ENCODE peak calls at places on chromosomes 12 and 14, in seven cellular contexts. T is tibial nerve, N is K562, D is IMR-90, G is esophagus muscularis mucosa, S is testis, W is heart left ventricle. B is an unnamed sample.

GRCh38 chr14:98184467-98184866 is 1087.5 kb downstream of the BCL11B start:
- DNase-seq in T (no peak), N (no peak), D (no peak), G (no peak), S (no peak), W (no peak), B (no peak)

GRCh38 chr12:13090054-13090453 is 13.4 kb downstream of the GSG1 start:
- DNase-seq in T (no peak), N (no peak), D (no peak), G (no peak), S (no peak), W (no peak), B (no peak)

GRCh38 chr12:54173066-54173726 is 15.6 kb downstream of the SMUG1 start:
- DNase-seq in T (peak; percentile 6), N (no peak), D (no peak), G (no peak), S (peak; percentile 48), W (no peak), B (no peak)

GRCh38 chr14:104794641-104795467 is 694 bp downstream of the AKT1 start:
- DNase-seq in T (no peak), N (peak; percentile 52), D (peak; percentile 19), G (no peak), S (peak; percentile 46), W (peak; percentile 46), B (no peak)

GRCh38 chr12:122005252-122005651 is 16.4 kb upstream of the BCL7A start:
- DNase-seq in T (no peak), N (no peak), D (no peak), G (no peak), S (no peak), W (no peak), B (no peak)

GRCh38 chr14:63726499-63726898 is 1.4 kb downstream of the SGPP1 start:
- DNase-seq in T (no peak), N (no peak), D (no peak), G (no peak), S (no peak), W (no peak), B (no peak)

GRCh38 chr14:73472182-73473114 is 14.1 kb upstream of the NUMB start:
- DNase-seq in T (peak; percentile 36), N (peak; percentile 38), D (peak; percentile 82), G (no peak), S (peak; percentile 11), W (no peak), B (no peak)

GRCh38 chr12:74903522-74903921 is 306.1 kb downstream of the KCNC2 start:
- DNase-seq in T (no peak), N (no peak), D (no peak), G (no peak), S (no peak), W (no peak), B (no peak)

GRCh38 chr12:3150820-3151590 is 73.8 kb downstream of the TSPAN9 start:
- DNase-seq in T (no peak), N (no peak), D (peak; percentile 48), G (no peak), S (no peak), W (no peak), B (no peak)

GRCh38 chr14:104219731-104220224 is 81.4 kb downstream of the KIF26A start:
- DNase-seq in T (no peak), N (no peak), D (no peak), G (no peak), S (no peak), W (no peak), B (no peak)

GRCh38 chr14:28770061-28770460 is 3.5 kb downstream of the FOXG1 start:
- DNase-seq in T (no peak), N (no peak), D (no peak), G (no peak), S (no peak), W (no peak), B (no peak)

GRCh38 chr12:76123301-76124212 is 39.1 kb upstream of the NAP1L1 start:
- DNase-seq in T (no peak), N (no peak), D (peak; percentile 64), G (peak; percentile 72), S (no peak), W (no peak), B (no peak)

GRCh38 chr12:93536111-93536765 is 36.2 kb upstream of the SOCS2 start:
- DNase-seq in T (no peak), N (no peak), D (no peak), G (no peak), S (no peak), W (no peak), B (no peak)

GRCh38 chr14:37588667-37588955 is 6.4 kb downstream of the FOXA1 start:
- DNase-seq in T (no peak), N (no peak), D (no peak), G (no peak), S (no peak), W (no peak), B (no peak)

GRCh38 chr12:104604995-104605675 is 148.4 kb downstream of the CHST11 start:
- DNase-seq in T (peak; percentile 30), N (no peak), D (no peak), G (no peak), S (peak; percentile 33), W (no peak), B (no peak)

GRCh38 chr14:25908707-25909106 is 689.1 kb downstream of the NOVA1 start:
- DNase-seq in T (no peak), N (no peak), D (no peak), G (no peak), S (no peak), W (no peak), B (no peak)

GRCh38 chr14:50319293-50319692 is 7.2 kb downstream of the DMAC2L start:
- DNase-seq in T (no peak), N (no peak), D (peak; percentile 46), G (no peak), S (no peak), W (no peak), B (no peak)

GRCh38 chr14:50318031-50318626 is 6.0 kb downstream of the DMAC2L start:
- DNase-seq in T (no peak), N (no peak), D (peak; percentile 66), G (no peak), S (no peak), W (no peak), B (no peak)

GRCh38 chr14:50319721-50320120 is 7.6 kb downstream of the DMAC2L start:
- DNase-seq in T (no peak), N (no peak), D (peak; percentile 33), G (no peak), S (no peak), W (no peak), B (no peak)

GRCh38 chr14:50321009-50321660 is 9.0 kb downstream of the DMAC2L start:
- DNase-seq in T (peak; percentile 78), N (peak; percentile 67), D (peak; percentile 98), G (no peak), S (peak; percentile 84), W (peak; percentile 63), B (no peak)

DNA sequence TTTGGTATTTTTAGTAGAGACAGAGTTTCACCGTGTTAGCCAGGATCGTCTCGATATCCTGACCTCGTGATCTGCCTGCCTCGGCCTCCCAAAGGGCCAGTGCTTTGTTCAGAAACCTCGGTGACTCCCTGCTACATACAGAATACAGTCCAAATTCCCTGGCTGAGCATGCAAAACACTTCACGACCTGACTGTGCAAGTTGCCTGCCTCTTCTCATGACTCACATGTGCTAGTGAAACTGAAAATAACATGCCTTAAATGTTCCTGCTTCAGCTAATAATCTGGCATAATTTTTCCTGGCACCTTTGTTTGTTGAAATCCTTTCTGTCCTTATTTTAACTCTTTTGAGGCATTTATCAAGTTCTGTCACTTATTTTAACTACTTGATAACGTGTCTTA is 8.2 kb downstream of the DMAC2L start:
- DNase-seq in T (no peak), N (no peak), D (peak; percentile 82), G (no peak), S (peak; percentile 37), W (no peak), B (peak; percentile 39)
- H3K4me3 ChIP-seq in T (no peak overlapping the region), N (no peak overlapping the region), D (no peak overlapping the region), G (no peak overlapping the region), S (no peak overlapping the region), W (no peak overlapping the region), B (no peak overlapping the region)

GRCh38 chr14:59009967-59010366 is 178.5 kb upstream of the DAAM1 start:
- DNase-seq in T (no peak), N (no peak), D (no peak), G (no peak), S (no peak), W (no peak), B (no peak)

GRCh38 chr14:59004012-59004411 is 184.5 kb upstream of the DAAM1 start:
- DNase-seq in T (no peak), N (no peak), D (peak; percentile 14), G (no peak), S (no peak), W (no peak), B (no peak)
- TF ChIP-seq CTCF in T (no peak), N (no peak), D (peak; percentile 37), G (no peak), S (no peak), W (no peak), B (no peak)

DNA sequence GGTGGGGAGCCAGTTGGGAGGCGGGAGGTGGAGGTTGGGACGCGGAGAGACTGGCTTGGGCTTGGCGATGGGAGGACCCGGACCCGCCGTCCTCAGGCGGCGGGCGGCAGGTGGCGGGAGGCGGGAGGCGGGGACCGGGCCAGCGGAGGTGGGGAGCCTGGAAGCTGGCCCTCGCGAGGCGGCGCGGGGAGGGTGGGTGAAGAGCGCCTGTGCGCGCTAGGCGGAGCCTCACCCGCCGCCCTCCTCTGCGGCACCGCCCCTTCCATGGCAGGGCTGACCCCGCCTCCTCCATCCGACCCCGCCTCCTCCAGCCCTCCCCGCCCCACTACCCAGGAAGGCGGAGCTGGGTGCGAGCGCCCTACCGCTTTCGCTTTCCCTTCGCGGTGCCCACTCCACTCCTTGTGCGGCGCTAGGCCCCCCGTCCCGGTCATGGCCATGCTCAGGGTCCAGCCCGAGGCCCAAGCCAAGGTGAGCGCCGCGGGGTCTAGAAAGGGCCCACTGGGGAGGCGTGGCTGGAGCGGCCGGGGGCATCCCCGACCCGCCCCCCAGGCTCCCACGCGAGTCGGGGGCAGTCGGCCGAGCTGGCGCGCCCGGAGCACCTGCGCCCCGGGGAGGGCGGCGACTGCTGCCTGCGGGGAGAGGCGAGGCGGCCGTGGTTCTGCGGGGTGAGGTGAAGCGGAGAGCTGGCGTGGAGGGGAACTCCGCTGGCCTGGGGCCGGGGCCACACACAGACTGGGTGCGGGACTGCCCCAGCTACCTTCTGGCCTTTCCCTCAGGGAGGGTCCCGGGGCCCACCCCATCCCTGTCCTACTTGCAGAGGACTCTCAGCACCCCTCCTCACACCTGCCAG is at the start of gene PSME1:
- DNase-seq in T (peak; percentile 88), N (peak; percentile 95), D (peak; percentile 82), G (peak; percentile 97), S (peak; percentile 95), W (peak; percentile 95), B (peak; percentile 98)
- TF ChIP-seq POLR2A in T (peak; percentile 10), N (peak; percentile 58), D (no peak), G (no peak), S (peak; percentile 29), W (no peak), B (no peak)

GRCh38 chr14:61188196-61188595 is 92.9 kb downstream of the TMEM30B start:
- DNase-seq in T (no peak), N (no peak), D (no peak), G (peak; percentile 86), S (peak; percentile 55), W (peak; percentile 31), B (peak; percentile 31)
- H3K4me3 ChIP-seq in T (peak overlapping the region; percentile 3), N (no peak overlapping the region), D (no peak overlapping the region), G (peak overlapping the region; percentile 48), S (peak overlapping the region; percentile 42), W (peak overlapping the region; percentile 36), B (no peak overlapping the region)

GRCh38 chr12:110857528-110857927 is 10.7 kb downstream of the CCDC63 start:
- DNase-seq in T (no peak), N (no peak), D (no peak), G (no peak), S (no peak), W (no peak), B (no peak)
- TF ChIP-seq CTCF in T (no peak), N (no peak), D (no peak), G (no peak), S (no peak), W (no peak), B (no peak)